ENCODE peak calls at places on chromosomes 6 and 20, in eight cellular contexts. P, L, H, W, X, U, Z and Y are unnamed samples.

GRCh38 chr20:37573626-37574198 is 46.0 kb upstream of the BLCAP start:
- DNase-seq in L (no peak), X (no peak), Z (no peak), H (no peak), P (peak; percentile 48), U (no peak), W (no peak), Y (no peak)

GRCh38 chr6:37631295-37631694 is 66.4 kb downstream of the MDGA1 start:
- DNase-seq in H (no peak), U (no peak), W (no peak), Z (no peak), X (no peak), L (no peak), P (no peak), Y (no peak)

GRCh38 chr20:51802170-51802745 is at the start of gene SALL4:
- DNase-seq in X (no peak), P (no peak), W (no peak), Z (no peak), U (no peak), L (no peak), H (no peak), Y (no peak)

GRCh38 chr6:135488023-135488422 is 9.5 kb downstream of the AHI1 start:
- DNase-seq in U (no peak), L (no peak), W (no peak), P (no peak), Z (peak; percentile 74), X (no peak), H (peak; percentile 83), Y (no peak)

GRCh38 chr20:62918830-62919229 is 7.5 kb downstream of the DIDO1 start:
- DNase-seq in W (peak; percentile 33), L (no peak), P (no peak), U (no peak), H (no peak), Z (no peak), X (peak; percentile 51), Y (no peak)

GRCh38 chr20:39264506-39265172 is 302.5 kb downstream of the DHX35 start:
- DNase-seq in W (peak; percentile 11), P (peak; percentile 88), L (peak; percentile 24), H (peak; percentile 78), U (peak; percentile 24), Z (peak; percentile 71), X (no peak), Y (peak; percentile 68)

GRCh38 chr6:34745277-34746103 is 11.8 kb upstream of the SNRPC start:
- DNase-seq in L (no peak), P (no peak), H (peak; percentile 84), W (no peak), Z (peak; percentile 72), X (no peak), U (no peak), Y (no peak)

GRCh38 chr6:33162471-33162870 is 29.8 kb downstream of the COL11A2 start:
- DNase-seq in X (no peak), L (no peak), U (no peak), H (no peak), W (no peak), P (no peak), Z (no peak), Y (no peak)

GRCh38 chr20:41697861-41698559 is 79.8 kb upstream of the CHD6 start:
- DNase-seq in Z (peak; percentile 37), U (no peak), X (no peak), L (no peak), P (no peak), H (peak; percentile 65), W (no peak), Y (no peak)

GRCh38 chr6:19413323-19413722 is 423.8 kb upstream of the ID4 start:
- DNase-seq in H (peak; percentile 76), P (no peak), U (no peak), Z (peak; percentile 27), X (no peak), L (peak; percentile 25), W (no peak), Y (no peak)

GRCh38 chr6:40441132-40441531 is 146.0 kb downstream of the LRFN2 start:
- DNase-seq in L (no peak), W (no peak), U (no peak), P (no peak), H (no peak), Z (no peak), X (no peak), Y (no peak)

GRCh38 chr6:135093578-135093977 is 39.0 kb upstream of the HBS1L start:
- DNase-seq in L (no peak), Z (no peak), H (no peak), U (no peak), W (no peak), P (no peak), X (no peak), Y (no peak)

GRCh38 chr6:1007159-1007558 is 304.7 kb upstream of the FOXQ1 start:
- DNase-seq in X (no peak), P (no peak), W (no peak), L (no peak), Z (no peak), U (no peak), H (no peak), Y (no peak)

GRCh38 chr6:140670013-140670412 is 1295.6 kb upstream of the CITED2 start:
- DNase-seq in H (peak; percentile 23), Z (peak; percentile 58), P (no peak), L (peak; percentile 10), U (no peak), W (no peak), X (no peak), Y (no peak)

GRCh38 chr6:105380634-105381033 is 22.2 kb downstream of the PREP start:
- DNase-seq in H (no peak), U (no peak), Z (no peak), L (no peak), P (no peak), W (no peak), X (no peak), Y (no peak)

GRCh38 chr6:5126214-5126613 is 41.1 kb downstream of the PPP1R3G start:
- DNase-seq in U (no peak), L (no peak), Z (peak; percentile 60), P (peak; percentile 31), H (no peak), W (no peak), X (no peak), Y (no peak)

GRCh38 chr6:6057442-6058053 is 50.8 kb upstream of the NRN1 start:
- DNase-seq in Z (no peak), H (peak; percentile 37), P (no peak), L (peak; percentile 2), X (no peak), W (no peak), U (no peak), Y (no peak)

GRCh38 chr6:113539202-113539601 is 317.9 kb upstream of the MARCKS start:
- DNase-seq in U (no peak), L (no peak), W (no peak), Z (no peak), H (no peak), X (no peak), P (no peak), Y (no peak)

GRCh38 chr6:142551145-142551811 is 249.5 kb downstream of the ADGRG6 start:
- DNase-seq in U (no peak), H (peak; percentile 48), X (no peak), L (no peak), P (peak; percentile 86), W (peak; percentile 37), Z (no peak), Y (no peak)

GRCh38 chr20:47451602-47451904 is 50.1 kb upstream of the NCOA3 start:
- DNase-seq in P (no peak), Z (no peak), H (no peak), U (no peak), W (no peak), L (no peak), X (no peak), Y (no peak)

GRCh38 chr6:146908786-146909185 is 295.4 kb upstream of the STXBP5 start:
- DNase-seq in P (no peak), W (no peak), U (no peak), X (no peak), Z (no peak), L (no peak), H (no peak), Y (no peak)